ENCODE peak calls at places on chromosomes 16 and 17, in six cellular contexts. I is endodermal cell, J is memory B cell, M is adrenal gland, P is ureter, R is HS-5. Y is an unnamed sample.

GRCh38 chr17:16929757-16930520 is 42.0 kb downstream of the TNFRSF13B start:
- DNase-seq in M (no peak), R (no peak), I (no peak), P (no peak), J (no peak), Y (no peak)

GRCh38 chr16:68269793-68270192 is 5.5 kb downstream of the SLC7A6 start:
- DNase-seq in M (no peak), R (no peak), J (no peak), P (no peak), I (no peak), Y (no peak)

GRCh38 chr17:40471856-40472732 is 28.8 kb downstream of the IGFBP4 start:
- DNase-seq in I (no peak), M (no peak), J (no peak), P (no peak), R (no peak), Y (no peak)

GRCh38 chr17:39573447-39574298 is 34.0 kb downstream of the NEUROD2 start:
- DNase-seq in M (peak; percentile 82), J (no peak), P (peak; percentile 69), I (peak; percentile 91), R (peak; percentile 18), Y (no peak)

GRCh38 chr16:2825049-2825742 is 4.9 kb upstream of the ZG16B start:
- DNase-seq in R (no peak), P (no peak), J (no peak), I (peak; percentile 33), M (no peak), Y (no peak)

GRCh38 chr16:16917201-16917600 is 538.3 kb downstream of the NPIPA7 start:
- DNase-seq in J (no peak), P (no peak), I (no peak), M (peak; percentile 61), R (no peak), Y (no peak)

GRCh38 chr16:47143329-47143676 is 442 bp downstream of the NETO2 start:
- DNase-seq in P (peak; percentile 46), I (peak; percentile 93), J (peak; percentile 73), M (peak; percentile 67), R (no peak), Y (peak; percentile 11)

GRCh38 chr16:81491522-81492188 is 47.0 kb downstream of the CMIP start:
- DNase-seq in J (no peak), P (no peak), M (no peak), R (no peak), I (no peak), Y (peak; percentile 88)

GRCh38 chr17:37089998-37090397 is 141.2 kb downstream of the AATF start:
- DNase-seq in M (no peak), P (no peak), I (no peak), J (no peak), R (no peak), Y (no peak)

GRCh38 chr16:72131036-72131435 is 37.4 kb downstream of the DHX38 start:
- DNase-seq in P (no peak), M (no peak), J (no peak), I (peak; percentile 76), R (no peak), Y (no peak)

GRCh38 chr16:53974484-53975115 is 270.6 kb downstream of the FTO start:
- DNase-seq in J (no peak), M (no peak), P (no peak), I (no peak), R (no peak), Y (no peak)

GRCh38 chr17:27340575-27340974 is 46.7 kb downstream of the WSB1 start:
- DNase-seq in I (no peak), M (no peak), R (no peak), P (no peak), J (no peak), Y (no peak)

GRCh38 chr17:28046034-28046825 is 3.8 kb downstream of the NLK start:
- DNase-seq in J (no peak), I (no peak), P (no peak), R (no peak), M (no peak), Y (no peak)

GRCh38 chr17:44326867-44327444 is 2.3 kb upstream of the SLC25A39 start:
- DNase-seq in P (peak; percentile 96), I (peak; percentile 100), R (peak; percentile 67), M (peak; percentile 98), J (peak; percentile 90), Y (peak; percentile 89)

GRCh38 chr16:73254983-73255382 is 207.1 kb upstream of the ZFHX3 start:
- DNase-seq in R (no peak), I (no peak), M (no peak), P (no peak), J (no peak), Y (no peak)

GRCh38 chr17:385195-385835 is 32.7 kb upstream of the RPH3AL start:
- DNase-seq in P (peak; percentile 63), J (no peak), M (peak; percentile 58), I (peak; percentile 88), R (no peak), Y (no peak)

GRCh38 chr16:4231886-4232285 is 10.0 kb downstream of the SRL start:
- DNase-seq in J (no peak), P (no peak), I (no peak), M (no peak), R (no peak), Y (no peak)

GRCh38 chr17:77312786-77313599 is 172.2 kb downstream of the SEC14L1 start:
- DNase-seq in J (no peak), R (no peak), P (peak; percentile 85), I (no peak), M (peak; percentile 77), Y (peak; percentile 44)

GRCh38 chr17:5282639-5283217 is 644 bp downstream of the RABEP1 start:
- DNase-seq in J (peak; percentile 6), P (no peak), I (no peak), R (no peak), M (peak; percentile 24), Y (no peak)

GRCh38 chr17:27751622-27752490 is 48.5 kb downstream of the NOS2 start:
- DNase-seq in P (peak; percentile 30), R (no peak), M (no peak), J (no peak), I (no peak), Y (no peak)

GRCh38 chr16:81261049-81261648 is 22.7 kb downstream of the BCO1 start:
- DNase-seq in J (peak; percentile 3), M (no peak), P (no peak), R (no peak), I (peak; percentile 74), Y (no peak)

GRCh38 chr16:50386139-50386538 is 17.4 kb upstream of the BRD7 start:
- DNase-seq in P (no peak), I (no peak), R (no peak), M (no peak), J (no peak), Y (peak; percentile 3)

GRCh38 chr17:80968602-80969029 is 23.0 kb upstream of the CHMP6 start:
- DNase-seq in I (no peak), P (no peak), J (no peak), M (peak; percentile 89), R (no peak), Y (peak; percentile 97)

GRCh38 chr16:53821487-53821886 is 117.5 kb downstream of the FTO start:
- DNase-seq in M (no peak), I (no peak), J (no peak), P (no peak), R (peak; percentile 36), Y (no peak)

GRCh38 chr16:90046971-90047713 is 27.9 kb upstream of the DBNDD1 start:
- DNase-seq in R (no peak), M (peak; percentile 90), J (no peak), P (peak; percentile 68), I (peak; percentile 73), Y (no peak)

GRCh38 chr17:74176546-74177001 is 26.9 kb upstream of the RPL38 start:
- DNase-seq in R (peak; percentile 35), M (peak; percentile 65), I (peak; percentile 98), P (no peak), J (no peak), Y (peak; percentile 43)

GRCh38 chr17:34639706-34640425 is 60.5 kb downstream of the TMEM132E start:
- DNase-seq in I (no peak), P (no peak), R (no peak), M (no peak), J (no peak), Y (no peak)

GRCh38 chr17:75209061-75209460 is 3.6 kb downstream of the NUP85 start:
- DNase-seq in M (no peak), J (no peak), I (no peak), P (no peak), R (no peak), Y (no peak)

GRCh38 chr17:58415371-58416055 is 1.8 kb downstream of the RNF43 start:
- DNase-seq in I (peak; percentile 80), P (no peak), J (no peak), M (peak; percentile 63), R (no peak), Y (no peak)

GRCh38 chr17:40362696-40363479 is 1.6 kb downstream of the GJD3 start:
- DNase-seq in I (peak; percentile 98), P (peak; percentile 83), R (no peak), J (peak; percentile 81), M (peak; percentile 57), Y (peak; percentile 9)

Y was measured in NCI-H446 treated with DMSO at 0.1 percent for 48 hours.